ENCODE peak calls at places on chromosomes 6 and 20, in five cellular contexts. M is IMR-90, G is H1, S is mesenchymal stem cell, Y is H9. Z is an unnamed sample.

GRCh38 chr6:11203306-11204009 is 29.0 kb downstream of the NEDD9 start:
- DNase-seq in M (no peak), G (no peak), S (no peak), Y (no peak), Z (no peak)

GRCh38 chr6:34132486-34133185 is 13.3 kb downstream of the GRM4 start:
- DNase-seq in M (peak; percentile 23), G (no peak), S (peak; percentile 42), Y (peak; percentile 89), Z (peak; percentile 43)

GRCh38 chr6:85449388-85449817 is 480 bp upstream of the NT5E start:
- DNase-seq in M (peak; percentile 85), G (no peak), S (peak; percentile 85), Y (peak; percentile 47), Z (peak; percentile 39)

GRCh38 chr6:39086294-39086693 is 28.7 kb downstream of the SAYSD1 start:
- DNase-seq in M (no peak), G (no peak), S (no peak), Y (no peak), Z (no peak)

GRCh38 chr20:53597085-53597482 is 3.4 kb upstream of the ZNF217 start:
- DNase-seq in M (no peak), G (no peak), S (no peak), Y (no peak), Z (peak; percentile 86)

GRCh38 chr6:75602164-75602896 is 650 bp downstream of the SENP6 start:
- DNase-seq in M (peak; percentile 42), G (no peak), S (no peak), Y (peak; percentile 52), Z (peak; percentile 17)

GRCh38 chr6:80767808-80768207 is 661.3 kb downstream of the BCKDHB start:
- DNase-seq in M (peak; percentile 88), G (no peak), S (peak; percentile 74), Y (peak; percentile 25), Z (no peak)

GRCh38 chr6:6696867-6697531 is 108.5 kb downstream of the LY86 start:
- DNase-seq in M (peak; percentile 65), G (peak; percentile 43), S (peak; percentile 73), Y (peak; percentile 76), Z (peak; percentile 73)

GRCh38 chr6:165726915-165727314 is 63.9 kb upstream of the PDE10A start:
- DNase-seq in M (no peak), G (no peak), S (no peak), Y (no peak), Z (no peak)

GRCh38 chr20:49878977-49879376 is 36.4 kb downstream of the SPATA2 start:
- DNase-seq in M (no peak), G (no peak), S (no peak), Y (no peak), Z (no peak)

GRCh38 chr6:42520786-42521607 is 42.8 kb upstream of the UBR2 start:
- DNase-seq in M (peak; percentile 80), G (no peak), S (peak; percentile 45), Y (no peak), Z (no peak)

GRCh38 chr6:147621280-147621679 is 112.8 kb downstream of the SAMD5 start:
- DNase-seq in M (peak; percentile 87), G (no peak), S (peak; percentile 16), Y (no peak), Z (no peak)

GRCh38 chr6:139686308-139686707 is 311.9 kb upstream of the CITED2 start:
- DNase-seq in M (no peak), G (no peak), S (no peak), Y (no peak), Z (peak; percentile 48)

GRCh38 chr6:161721511-161721910 is 447.6 kb upstream of the AGPAT4 start:
- DNase-seq in M (no peak), G (no peak), S (no peak), Y (no peak), Z (no peak)

GRCh38 chr6:30988209-30988825 is 4.8 kb downstream of the MUC21 start:
- DNase-seq in M (no peak), G (no peak), S (no peak), Y (no peak), Z (peak; percentile 97)

GRCh38 chr6:45505470-45505869 is 127.7 kb upstream of the SUPT3H start:
- DNase-seq in M (no peak), G (no peak), S (no peak), Y (no peak), Z (no peak)

DNA sequence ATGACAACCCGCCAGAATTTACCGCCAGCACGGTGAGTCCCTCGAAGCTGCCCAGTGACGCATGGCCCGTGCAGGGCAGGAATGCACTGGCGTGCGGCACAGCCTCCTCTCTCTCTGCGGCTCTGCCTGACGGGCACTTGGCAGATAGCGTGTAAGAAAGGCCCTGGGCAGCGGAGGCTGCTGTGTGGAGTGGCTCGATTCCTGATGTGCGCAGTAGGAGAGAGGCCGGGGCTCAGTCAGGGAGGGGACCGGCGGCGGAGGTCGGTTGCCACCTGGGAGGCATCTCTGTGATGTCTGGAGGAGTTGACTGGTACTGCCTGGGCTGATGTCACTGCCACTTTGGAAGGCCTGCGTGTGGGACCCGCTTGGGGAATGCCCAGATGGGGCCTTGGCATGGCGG is 170.7 kb downstream of the TAF4 start:
- DNase-seq in M (no peak), G (no peak), S (no peak), Y (no peak), Z (peak; percentile 41)
- H2BK120ac ChIP-seq in M (no peak overlapping the region), G (no peak overlapping the region), S (no peak overlapping the region), Y (no peak overlapping the region), Z (no peak overlapping the region)

GRCh38 chr6:158344534-158344933 is 32.3 kb downstream of the TULP4 start:
- DNase-seq in M (no peak), G (no peak), S (no peak), Y (no peak), Z (no peak)

DNA sequence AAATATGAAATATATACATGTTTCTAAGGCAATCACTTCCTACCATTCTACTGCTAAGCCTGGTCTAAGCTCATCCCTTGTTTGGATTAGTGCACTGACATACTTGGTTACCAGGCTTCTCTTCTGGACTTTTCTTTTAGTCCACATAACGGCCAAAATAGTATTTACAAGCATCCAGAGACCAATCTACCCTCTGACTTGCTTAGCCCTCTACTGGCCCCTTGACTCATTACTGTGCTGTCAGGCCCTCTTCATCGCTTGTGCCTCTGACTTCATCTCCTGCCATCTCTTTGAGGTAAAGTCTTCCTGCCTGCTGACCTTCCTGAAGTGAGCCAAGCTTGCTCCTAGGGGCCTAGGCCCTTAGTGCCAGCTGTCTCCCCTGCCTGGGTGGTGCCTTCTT is 35.1 kb downstream of the TULP4 start:
- DNase-seq in M (no peak), G (no peak), S (no peak), Y (no peak), Z (no peak)
- H3K9me3 ChIP-seq in M (peaks cover 2% of the 10 kb centered on the region), G (peaks cover 41% of the 10 kb centered on the region), S (no peaks in the 10 kb centered on the region), Y (peaks cover 7% of the 10 kb centered on the region), Z (peaks cover 23% of the 10 kb centered on the region)

GRCh38 chr20:62236674-62236996 is 1.7 kb upstream of the OSBPL2 start:
- DNase-seq in M (no peak), G (no peak), S (peak; percentile 35), Y (peak; percentile 72), Z (no peak)
- H2BK120ac ChIP-seq in M (no peak overlapping the region), G (no peak overlapping the region), S (no peak overlapping the region), Y (no peak overlapping the region), Z (no peak overlapping the region)

GRCh38 chr20:60422848-60423247 is 464.6 kb downstream of the CDH26 start:
- DNase-seq in M (no peak), G (no peak), S (no peak), Y (no peak), Z (no peak)
- H3K9me3 ChIP-seq in M (peaks cover 15% of the 10 kb centered on the region), G (no peaks in the 10 kb centered on the region), S (no peaks in the 10 kb centered on the region), Y (no peaks in the 10 kb centered on the region), Z (no peaks in the 10 kb centered on the region)

Z was measured in trophoblast cell.